ENCODE peak calls at places on chromosomes 12 and 14, in seven cellular contexts. E is D721Med; G is B cell; P is CD8-positive, alpha-beta T cell; M is GM23338; I is foreskin fibroblast; V is breast epithelium. D is an unnamed sample.

GRCh38 chr12:124804011-124804621 is 59.5 kb downstream of the SCARB1 start:
- DNase-seq in E (no peak), G (no peak), P (no peak), M (peak), I (peak), V (peak), D (no peak)

GRCh38 chr14:91614187-91614586 is 104.1 kb upstream of the PPP4R3A start:
- DNase-seq in E (no peak), G (no peak), P (no peak), M (no peak), I (peak), V (no peak), D (no peak)

GRCh38 chr12:83664650-83665049 is 977.9 kb downstream of the TMTC2 start:
- DNase-seq in E (no peak), G (no peak), P (no peak), M (no peak), I (no peak), V (no peak), D (peak)

GRCh38 chr12:11686135-11686534 is 36.7 kb downstream of the ETV6 start:
- DNase-seq in E (no peak), G (no peak), P (no peak), M (no peak), I (no peak), V (no peak), D (no peak)

GRCh38 chr14:26190644-26191043 is 407.2 kb downstream of the NOVA1 start:
- DNase-seq in E (no peak), G (no peak), P (no peak), M (no peak), I (peak), V (no peak), D (no peak)

GRCh38 chr14:89324501-89325298 is 92.3 kb downstream of the FOXN3 start:
- DNase-seq in E (no peak), G (no peak), P (no peak), M (no peak), I (no peak), V (no peak), D (no peak)

GRCh38 chr14:24159777-24160498 is 1.1 kb upstream of the IRF9 start:
- DNase-seq in E (no peak), G (no peak), P (no peak), M (no peak), I (no peak), V (no peak), D (no peak)

GRCh38 chr12:14995583-14996425 is 23.0 kb downstream of the PDE6H start:
- DNase-seq in E (no peak), G (no peak), P (no peak), M (peak), I (peak), V (no peak), D (no peak)

GRCh38 chr14:28143340-28143739 is 623.2 kb upstream of the FOXG1 start:
- DNase-seq in E (no peak), G (no peak), P (no peak), M (peak), I (no peak), V (no peak), D (no peak)

GRCh38 chr14:77988966-77989365 is 181.2 kb upstream of the NRXN3 start:
- DNase-seq in E (no peak), G (no peak), P (no peak), M (no peak), I (peak), V (no peak), D (no peak)

GRCh38 chr14:77986808-77987207 is 183.4 kb upstream of the NRXN3 start:
- DNase-seq in E (no peak), G (no peak), P (no peak), M (no peak), I (no peak), V (no peak), D (no peak)

GRCh38 chr14:77989441-77989891 is 180.7 kb upstream of the NRXN3 start:
- DNase-seq in E (no peak), G (no peak), P (no peak), M (no peak), I (no peak), V (no peak), D (peak)

GRCh38 chr14:77988096-77988870 is 181.9 kb upstream of the NRXN3 start:
- DNase-seq in E (no peak), G (no peak), P (no peak), M (no peak), I (no peak), V (no peak), D (no peak)

DNA sequence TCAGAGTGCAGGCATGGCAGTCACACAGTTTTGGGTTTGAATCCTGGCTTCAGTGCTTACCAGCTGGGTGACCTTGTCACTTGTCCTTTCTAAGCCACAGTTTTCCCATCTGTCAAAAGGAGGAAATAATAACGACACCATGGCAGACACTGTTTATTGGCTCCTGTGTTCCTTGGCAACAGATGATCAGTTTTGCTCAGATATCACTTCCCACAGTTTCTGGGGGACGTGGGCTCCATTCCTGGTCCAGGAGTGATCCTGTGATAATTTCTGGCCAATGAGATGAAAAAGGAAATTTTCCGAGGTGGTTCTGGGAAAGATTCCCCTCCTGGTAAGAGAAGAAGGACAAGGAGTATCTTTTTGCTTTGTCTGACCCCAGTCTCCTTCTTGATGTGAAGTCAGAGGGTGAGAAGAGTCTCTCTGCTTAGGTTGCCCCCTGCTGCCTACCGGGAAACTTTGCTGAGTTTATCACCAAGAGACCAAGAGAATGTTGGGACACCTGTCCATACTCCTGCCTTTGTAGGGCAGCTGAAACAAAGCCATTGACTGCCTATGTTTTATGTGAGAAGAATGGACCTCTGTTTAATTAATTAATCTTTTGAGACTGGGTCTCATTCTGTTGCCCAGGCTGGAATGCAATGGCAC is 178.9 kb upstream of the NRXN3 start:
- DNase-seq in E (no peak), G (no peak), P (no peak), M (peak), I (no peak), V (no peak), D (no peak)
- TF ChIP-seq CTCF in E (peak), G (no peak), P (no peak), M (peak), I (no peak), V (no peak), D (no peak)

GRCh38 chr12:114744285-114744684 is 60.3 kb upstream of the TBX3 start:
- DNase-seq in E (no peak), G (no peak), P (no peak), M (no peak), I (no peak), V (no peak), D (no peak)
- TF ChIP-seq CTCF in E (no peak), G (no peak), P (no peak), M (no peak), I (no peak), V (no peak), D (no peak)

GRCh38 chr12:8949525-8950286 is at the start of gene M6PR:
- DNase-seq in E (peak), G (peak), P (peak), M (peak), I (peak), V (peak), D (peak)
- TF ChIP-seq CTCF in E (peak), G (peak), P (peak), M (peak), I (peak), V (no peak), D (no peak)

GRCh38 chr12:56590237-56590830 is 39.8 kb downstream of the BAZ2A start:
- DNase-seq in E (no peak), G (no peak), P (no peak), M (peak), I (peak), V (no peak), D (no peak)
- TF ChIP-seq CTCF in E (peak), G (peak), P (no peak), M (peak), I (peak), V (no peak), D (peak)

GRCh38 chr12:81963026-81963425 is 203.9 kb upstream of the PPFIA2 start:
- DNase-seq in E (no peak), G (no peak), P (no peak), M (no peak), I (no peak), V (no peak), D (no peak)

GRCh38 chr12:81962126-81962856 is 203.1 kb upstream of the PPFIA2 start:
- DNase-seq in E (no peak), G (no peak), P (no peak), M (no peak), I (no peak), V (no peak), D (no peak)

DNA sequence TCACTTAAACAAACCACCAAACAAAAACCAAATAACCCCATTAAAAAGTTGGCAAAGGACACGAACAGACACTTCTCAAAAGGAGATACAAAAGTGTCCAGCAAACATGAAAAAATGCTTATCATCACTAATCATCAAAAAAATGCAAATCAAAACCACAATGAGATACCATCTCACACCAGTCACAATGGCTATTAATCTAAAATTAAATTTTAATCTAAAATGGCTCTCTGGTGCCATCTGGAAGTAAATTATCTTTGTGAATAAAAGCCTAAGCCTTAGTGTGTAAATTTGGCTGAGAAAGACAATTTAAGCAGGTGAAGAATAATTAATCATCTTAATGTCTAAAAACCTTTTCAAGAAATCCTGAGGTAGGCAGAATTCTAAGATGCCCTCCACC is 204.5 kb upstream of the PPFIA2 start:
- DNase-seq in E (no peak), G (no peak), P (no peak), M (no peak), I (no peak), V (no peak), D (no peak)
- TF ChIP-seq CTCF in E (no peak), G (no peak), P (no peak), M (no peak), I (no peak), V (no peak), D (no peak)

DNA sequence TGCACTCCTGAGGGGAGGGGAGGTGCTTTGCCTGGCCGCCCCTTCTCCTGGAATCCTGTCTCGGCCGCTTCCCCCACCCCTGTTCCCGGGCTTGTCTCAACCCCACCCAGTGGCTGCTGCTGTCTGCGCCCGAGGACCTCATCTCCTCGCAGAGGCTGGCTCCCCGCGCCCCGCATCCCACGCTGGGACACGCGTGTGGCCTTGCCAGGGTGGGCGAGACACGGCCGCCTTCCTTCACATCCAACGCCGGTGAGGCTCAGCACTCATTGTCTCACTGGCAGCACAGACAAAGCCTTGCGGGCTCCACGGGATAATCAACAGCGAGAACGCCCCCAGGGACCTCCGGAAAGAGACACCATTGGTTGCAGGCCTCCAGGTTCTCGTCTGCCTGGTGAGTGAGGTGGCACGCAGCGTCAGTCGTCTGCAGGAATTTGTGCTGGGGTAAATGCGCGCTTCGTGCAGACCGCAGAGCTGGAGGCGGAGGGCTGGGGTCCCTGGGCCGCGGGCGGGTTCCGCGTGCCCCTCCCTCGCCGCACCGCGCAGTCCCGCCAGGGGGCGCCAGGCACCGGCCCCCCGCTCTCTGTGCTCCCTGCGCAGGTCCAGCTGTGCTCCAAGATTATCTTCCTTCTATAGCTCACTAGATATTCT is 26.8 kb downstream of the CCDC177 start:
- DNase-seq in E (peak), G (no peak), P (no peak), M (peak), I (peak), V (no peak), D (peak)
- TF ChIP-seq CTCF in E (peak), G (peak), P (peak), M (peak), I (peak), V (no peak), D (peak)

GRCh38 chr12:30134229-30134628 is 350.5 kb upstream of the TMTC1 start:
- DNase-seq in E (no peak), G (no peak), P (no peak), M (peak), I (peak), V (no peak), D (no peak)
- TF ChIP-seq CTCF in E (no peak), G (no peak), P (no peak), M (peak), I (no peak), V (no peak), D (no peak)

GRCh38 chr12:87348071-87348470 is 681.1 kb downstream of the C12orf50 start:
- DNase-seq in E (no peak), G (no peak), P (no peak), M (no peak), I (no peak), V (no peak), D (no peak)

DNA sequence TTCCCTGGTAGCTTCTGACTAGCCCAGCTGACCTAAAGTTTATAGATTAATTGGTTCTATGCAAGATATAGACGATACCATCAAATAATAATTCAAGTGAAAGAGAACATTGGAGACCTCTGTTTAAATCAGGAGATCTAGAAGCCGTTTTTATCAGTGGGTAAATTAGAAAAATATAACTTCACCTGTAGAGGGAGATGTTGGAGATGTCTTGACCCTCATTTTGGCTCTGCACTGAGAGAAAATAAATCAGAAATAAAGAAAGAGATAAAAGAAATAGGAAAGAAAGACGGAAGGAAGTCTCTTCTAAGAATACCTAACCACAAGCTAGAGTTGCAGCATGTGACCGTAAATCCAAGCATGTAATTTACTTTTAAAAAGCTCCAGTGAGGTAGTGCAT is 684.5 kb downstream of the C12orf50 start:
- DNase-seq in E (no peak), G (no peak), P (no peak), M (peak), I (no peak), V (no peak), D (no peak)
- TF ChIP-seq CTCF in E (no peak), G (no peak), P (no peak), M (peak), I (no peak), V (no peak), D (no peak)

DNA sequence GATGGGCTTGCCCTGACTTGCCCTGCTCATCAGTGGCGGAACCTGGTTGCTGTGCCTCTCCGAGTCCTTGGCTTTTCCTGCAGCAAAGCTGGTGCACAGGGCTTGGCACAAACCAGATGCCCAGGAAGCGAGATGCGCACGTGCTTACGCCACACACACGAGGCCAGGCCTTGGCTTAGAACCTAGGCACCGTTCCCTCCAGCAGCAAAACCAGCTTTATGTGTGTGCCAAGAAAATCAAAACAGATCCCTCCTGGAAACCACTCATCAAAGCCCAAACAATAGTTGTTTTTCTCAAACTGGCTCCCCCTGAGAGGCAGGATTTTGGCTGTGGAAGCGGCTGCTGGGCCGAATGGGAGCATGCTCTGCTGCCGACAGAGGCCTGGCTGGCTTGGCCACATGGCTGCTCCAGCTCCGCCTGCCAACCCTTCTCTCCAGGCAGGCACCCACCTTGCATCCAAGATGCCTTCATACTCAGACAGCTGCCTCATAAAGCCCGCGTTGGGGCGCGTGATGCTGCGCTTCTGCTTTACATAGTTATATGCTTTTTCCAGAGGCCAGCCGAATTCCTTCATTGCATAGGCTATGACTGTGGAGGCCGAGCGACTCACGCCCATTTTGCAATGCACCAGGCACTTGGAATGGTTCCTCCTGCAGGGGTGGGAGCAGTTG is 58.7 kb downstream of the SSH1 start:
- DNase-seq in E (no peak), G (no peak), P (no peak), M (no peak), I (peak), V (no peak), D (no peak)
- TF ChIP-seq CTCF in E (no peak), G (no peak), P (no peak), M (no peak), I (no peak), V (no peak), D (no peak)

D was measured in nephron progenitor cell.